ENCODE peak calls at places on chromosomes 4 and X, in eight cellular contexts. V, O, B, C, Y, K, W and U are unnamed samples.

GRCh38 chr4:186839122-186840037 is 115.7 kb upstream of the FAT1 start:
- DNase-seq in V (no peak), O (peak), B (peak), C (no peak), Y (peak), K (no peak), W (no peak), U (peak)

GRCh38 chrX:154791951-154792350 is 13.3 kb downstream of the MPP1 start:
- DNase-seq in V (no peak), O (no peak), B (no peak), C (no peak), Y (no peak), K (no peak), W (no peak), U (no peak)

GRCh38 chr4:164350086-164350485 is 403.8 kb upstream of the SMIM31 start:
- DNase-seq in V (no peak), O (no peak), B (no peak), C (no peak), Y (no peak), K (no peak), W (no peak), U (no peak)

GRCh38 chrX:108299101-108299591 is 139.1 kb downstream of the COL4A6 start:
- DNase-seq in V (peak), O (no peak), B (peak), C (no peak), Y (no peak), K (peak), W (no peak), U (peak)

GRCh38 chr4:141899541-141899940 is 263.2 kb downstream of the IL15 start:
- DNase-seq in V (no peak), O (no peak), B (no peak), C (no peak), Y (peak), K (no peak), W (no peak), U (no peak)

GRCh38 chrX:140509468-140510305 is 4.8 kb upstream of the SOX3 start:
- DNase-seq in V (no peak), O (peak), B (no peak), C (no peak), Y (no peak), K (peak), W (no peak), U (no peak)

GRCh38 chr4:107747748-107748486 is 27.9 kb upstream of the PAPSS1 start:
- DNase-seq in V (peak), O (no peak), B (no peak), C (peak), Y (no peak), K (no peak), W (no peak), U (no peak)

GRCh38 chr4:48518143-48518542 is 28.1 kb downstream of the ZAR1 start:
- DNase-seq in V (no peak), O (no peak), B (no peak), C (no peak), Y (no peak), K (no peak), W (no peak), U (no peak)

GRCh38 chrX:153477458-153477857 is 7.1 kb upstream of the HAUS7 start:
- DNase-seq in V (no peak), O (no peak), B (no peak), C (no peak), Y (no peak), K (no peak), W (no peak), U (no peak)

GRCh38 chr4:45693746-45694145 is 430.1 kb downstream of the GABRG1 start:
- DNase-seq in V (no peak), O (no peak), B (no peak), C (no peak), Y (no peak), K (no peak), W (no peak), U (no peak)